ENCODE peak calls at places on chromosome 5, in four cellular contexts. One of them, this sample, is unnamed. For H3K4me1, H3K27me3 and H3K36me3, the result is how much of the 10 kb centered on the place peaks cover.

GRCh38 chr5:14100281-14100680 is 42.9 kb upstream of the TRIO start:
- DNase-seq in GM12878: no peak
- DNase-seq in cardiac muscle cell: no peak
- DNase-seq in lower lobe of right lung: no peak
- DNase-seq in this sample: no peak

GRCh38 chr5:94102849-94103248 is 361.4 kb upstream of the POU5F2 start:
- DNase-seq in GM12878: no peak
- DNase-seq in cardiac muscle cell: no peak
- DNase-seq in lower lobe of right lung: no peak
- DNase-seq in this sample: no peak

GRCh38 chr5:145176041-145176440 is 659.1 kb downstream of the PRELID2 start:
- DNase-seq in GM12878: no peak
- DNase-seq in cardiac muscle cell: no peak
- DNase-seq in lower lobe of right lung: no peak
- DNase-seq in this sample: no peak

GRCh38 chr5:97494465-97494864 is 311.4 kb upstream of the RIOK2 start:
- DNase-seq in GM12878: no peak
- DNase-seq in cardiac muscle cell: no peak
- DNase-seq in lower lobe of right lung: no peak
- DNase-seq in this sample: no peak

GRCh38 chr5:23332650-23333251 is 174.7 kb upstream of the PRDM9 start:
- DNase-seq in GM12878: no peak
- DNase-seq in cardiac muscle cell: peak
- DNase-seq in lower lobe of right lung: no peak
- DNase-seq in this sample: no peak

GRCh38 chr5:123599171-123599570 is 87.2 kb downstream of the CSNK1G3 start:
- DNase-seq in GM12878: no peak
- DNase-seq in cardiac muscle cell: peak
- DNase-seq in lower lobe of right lung: no peak
- DNase-seq in this sample: no peak

GRCh38 chr5:95285406-95285761 is 490 bp upstream of the MCTP1 start:
- DNase-seq in GM12878: no peak
- DNase-seq in cardiac muscle cell: no peak
- DNase-seq in lower lobe of right lung: no peak
- DNase-seq in this sample: no peak

GRCh38 chr5:36648426-36648825 is 42.0 kb downstream of the SLC1A3 start:
- DNase-seq in GM12878: no peak
- DNase-seq in cardiac muscle cell: no peak
- DNase-seq in lower lobe of right lung: no peak
- DNase-seq in this sample: no peak

GRCh38 chr5:95533106-95533505 is 21.7 kb downstream of the SKIC3 start:
- DNase-seq in GM12878: no peak
- DNase-seq in cardiac muscle cell: no peak
- DNase-seq in lower lobe of right lung: no peak
- DNase-seq in this sample: no peak

GRCh38 chr5:93956006-93956405 is 214.6 kb upstream of the POU5F2 start:
- DNase-seq in GM12878: no peak
- DNase-seq in cardiac muscle cell: no peak
- DNase-seq in lower lobe of right lung: no peak
- DNase-seq in this sample: no peak

GRCh38 chr5:62632181-62632580 is 53.6 kb downstream of the LRRC70 start:
- DNase-seq in GM12878: no peak
- DNase-seq in cardiac muscle cell: peak
- DNase-seq in lower lobe of right lung: no peak
- DNase-seq in this sample: no peak

GRCh38 chr5:143636951-143637528 is 174.9 kb upstream of the HMHB1 start:
- DNase-seq in GM12878: no peak
- DNase-seq in cardiac muscle cell: peak
- DNase-seq in lower lobe of right lung: no peak
- DNase-seq in this sample: no peak

GRCh38 chr5:104375345-104375744 is 812.8 kb upstream of the NUDT12 start:
- DNase-seq in GM12878: no peak
- DNase-seq in cardiac muscle cell: no peak
- DNase-seq in lower lobe of right lung: no peak
- DNase-seq in this sample: no peak

GRCh38 chr5:93422652-93423332 is 158.2 kb downstream of the NR2F1-AS1 start:
- DNase-seq in GM12878: no peak
- DNase-seq in cardiac muscle cell: no peak
- DNase-seq in lower lobe of right lung: no peak
- DNase-seq in this sample: no peak

GRCh38 chr5:27784317-27784716 is 745.9 kb upstream of the CDH9 start:
- DNase-seq in GM12878: no peak
- DNase-seq in cardiac muscle cell: no peak
- DNase-seq in lower lobe of right lung: no peak
- DNase-seq in this sample: no peak

GRCh38 chr5:113488645-113489184 is 462 bp upstream of the MCC start:
- DNase-seq in GM12878: no peak
- DNase-seq in cardiac muscle cell: no peak
- DNase-seq in lower lobe of right lung: no peak
- DNase-seq in this sample: no peak

GRCh38 chr5:96709152-96709821 is 47.1 kb downstream of the CAST start:
- DNase-seq in GM12878: no peak
- DNase-seq in cardiac muscle cell: peak
- DNase-seq in lower lobe of right lung: no peak
- DNase-seq in this sample: no peak

DNA sequence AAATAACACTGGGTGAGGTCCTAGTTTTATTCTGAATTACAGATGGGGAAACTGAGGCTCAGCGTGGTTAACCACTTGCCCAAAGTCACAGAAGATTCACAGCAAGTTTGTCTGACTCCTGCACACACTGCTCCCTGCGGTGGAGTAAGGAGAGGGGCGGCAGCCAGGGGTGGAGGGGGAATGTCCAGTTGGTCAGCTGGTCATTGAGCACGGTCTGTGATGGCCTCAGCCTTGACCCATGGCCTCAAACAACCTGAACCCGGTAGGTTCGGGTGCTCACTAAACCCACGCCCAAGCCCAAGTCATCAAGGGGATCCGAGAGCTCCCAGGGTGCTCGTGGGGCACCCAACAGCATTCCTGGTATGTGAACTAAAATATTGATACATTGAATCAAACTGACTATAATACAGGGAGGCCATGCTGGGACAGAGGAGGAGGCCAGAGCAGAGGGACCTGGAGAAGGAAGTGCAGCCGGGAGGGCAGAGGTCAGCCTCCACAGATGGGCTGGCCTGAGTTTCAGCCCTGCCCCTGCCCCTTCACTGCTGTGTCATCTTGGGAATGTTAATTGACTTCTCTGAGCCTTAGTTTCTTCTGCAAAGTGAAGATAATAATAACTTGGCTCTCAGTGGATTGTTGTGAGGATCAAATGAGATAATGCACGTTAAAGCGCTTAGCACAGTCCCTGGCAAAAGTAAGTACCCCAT is 3.6 kb upstream of the IL17B start:
- DNase-seq in GM12878: no peak
- DNase-seq in cardiac muscle cell: no peak
- DNase-seq in lower lobe of right lung: no peak
- DNase-seq in this sample: no peak
- H3K4me1 ChIP-seq in GM12878: under half
- H3K4me1 ChIP-seq in cardiac muscle cell: half or more
- H3K4me1 ChIP-seq in lower lobe of right lung: half or more
- H3K4me1 ChIP-seq in this sample: under half

GRCh38 chr5:7468742-7469141 is 72.8 kb downstream of the ADCY2 start:
- DNase-seq in GM12878: no peak
- DNase-seq in cardiac muscle cell: no peak
- DNase-seq in lower lobe of right lung: no peak
- DNase-seq in this sample: no peak
- H3K27me3 ChIP-seq in GM12878: under half
- H3K27me3 ChIP-seq in cardiac muscle cell: under half
- H3K27me3 ChIP-seq in lower lobe of right lung: under half
- H3K27me3 ChIP-seq in this sample: under half

DNA sequence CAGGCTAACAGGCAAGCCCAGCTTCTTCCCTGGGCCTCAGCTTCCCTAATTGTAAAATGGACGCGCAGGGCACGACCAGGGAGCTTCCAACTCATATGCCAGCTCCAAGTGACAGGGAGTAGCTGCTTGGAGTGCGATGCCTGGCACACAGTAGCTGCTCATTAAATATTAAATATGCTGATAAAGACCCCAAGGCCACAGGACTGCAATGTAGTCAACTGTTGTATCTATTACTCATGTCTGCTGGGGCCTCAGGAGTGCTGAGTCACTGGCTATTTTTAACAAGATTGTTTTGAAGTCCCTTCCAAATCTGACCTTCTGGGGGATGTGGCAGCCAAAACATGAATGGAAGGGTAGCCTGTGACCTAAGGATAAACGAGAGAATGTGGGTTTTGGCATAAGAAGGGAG is 17.7 kb downstream of the TNIP1 start:
- DNase-seq in GM12878: no peak
- DNase-seq in cardiac muscle cell: peak
- DNase-seq in lower lobe of right lung: no peak
- DNase-seq in this sample: peak
- H3K36me3 ChIP-seq in GM12878: half or more
- H3K36me3 ChIP-seq in cardiac muscle cell: under half
- H3K36me3 ChIP-seq in lower lobe of right lung: half or more
- H3K36me3 ChIP-seq in this sample: under half

GRCh38 chr5:55699041-55699688 is 13.0 kb downstream of the SLC38A9 start:
- DNase-seq in GM12878: no peak
- DNase-seq in cardiac muscle cell: no peak
- DNase-seq in lower lobe of right lung: no peak
- DNase-seq in this sample: no peak
- H3K4me1 ChIP-seq in GM12878: under half
- H3K4me1 ChIP-seq in cardiac muscle cell: under half
- H3K4me1 ChIP-seq in lower lobe of right lung: under half
- H3K4me1 ChIP-seq in this sample: under half

DNA sequence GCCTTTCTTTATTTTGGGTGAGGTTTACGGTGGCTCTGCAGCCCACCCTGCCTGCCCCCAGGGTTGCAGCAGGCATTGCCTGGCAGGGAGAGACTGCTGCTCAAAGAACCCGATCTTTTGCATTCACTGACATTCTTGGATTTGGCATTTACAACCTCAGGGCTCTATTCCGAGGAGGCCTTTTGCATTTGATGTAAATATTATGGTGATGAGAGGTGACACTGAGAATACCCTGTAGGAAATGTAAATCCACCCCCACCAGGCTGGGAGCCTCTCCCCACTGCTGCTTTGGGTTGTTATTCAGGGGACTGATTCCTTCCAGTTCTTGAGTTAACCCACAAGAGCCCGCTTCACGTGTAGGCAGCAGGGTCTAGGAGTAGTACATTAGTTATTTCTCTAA is 55.5 kb upstream of the ARAP3 start:
- DNase-seq in GM12878: no peak
- DNase-seq in cardiac muscle cell: no peak
- DNase-seq in lower lobe of right lung: no peak
- DNase-seq in this sample: no peak
- H3K27me3 ChIP-seq in GM12878: under half
- H3K27me3 ChIP-seq in cardiac muscle cell: under half
- H3K27me3 ChIP-seq in lower lobe of right lung: under half
- H3K27me3 ChIP-seq in this sample: under half

GRCh38 chr5:172055421-172055820 is 49.0 kb upstream of the FBXW11 start:
- DNase-seq in GM12878: no peak
- DNase-seq in cardiac muscle cell: no peak
- DNase-seq in lower lobe of right lung: no peak
- DNase-seq in this sample: no peak

GRCh38 chr5:172055996-172056395 is 49.6 kb upstream of the FBXW11 start:
- DNase-seq in GM12878: no peak
- DNase-seq in cardiac muscle cell: no peak
- DNase-seq in lower lobe of right lung: no peak
- DNase-seq in this sample: no peak

GRCh38 chr5:172054611-172055153 is 48.2 kb upstream of the FBXW11 start:
- DNase-seq in GM12878: no peak
- DNase-seq in cardiac muscle cell: no peak
- DNase-seq in lower lobe of right lung: no peak
- DNase-seq in this sample: no peak

GRCh38 chr5:172059661-172060100 is 53.2 kb upstream of the FBXW11 start:
- DNase-seq in GM12878: no peak
- DNase-seq in cardiac muscle cell: peak
- DNase-seq in lower lobe of right lung: no peak
- DNase-seq in this sample: no peak

GRCh38 chr5:172058088-172058487 is 51.6 kb upstream of the FBXW11 start:
- DNase-seq in GM12878: no peak
- DNase-seq in cardiac muscle cell: no peak
- DNase-seq in lower lobe of right lung: no peak
- DNase-seq in this sample: no peak
- H3K36me3 ChIP-seq in GM12878: under half
- H3K36me3 ChIP-seq in cardiac muscle cell: under half
- H3K36me3 ChIP-seq in lower lobe of right lung: half or more
- H3K36me3 ChIP-seq in this sample: under half

DNA sequence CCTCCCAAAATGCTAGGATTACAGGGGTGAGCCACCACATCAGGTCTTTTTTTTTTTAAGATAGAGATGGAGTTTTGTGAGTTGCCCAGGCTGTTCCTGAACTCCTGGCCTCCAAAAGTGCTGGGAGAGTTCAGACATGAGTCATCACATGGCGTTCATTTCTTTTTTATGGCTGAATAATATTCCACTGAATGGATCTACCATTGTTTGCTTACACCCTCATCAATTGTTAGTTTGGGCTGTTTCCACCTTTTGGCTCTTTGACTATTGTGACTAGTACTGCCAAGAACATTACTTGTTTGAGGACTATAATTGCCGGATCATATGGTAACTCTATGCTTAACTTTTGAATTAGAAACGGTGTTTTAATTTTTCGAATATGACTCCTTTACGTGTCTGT is 787 bp upstream of the N4BP3 start:
- DNase-seq in GM12878: no peak
- DNase-seq in cardiac muscle cell: no peak
- DNase-seq in lower lobe of right lung: no peak
- DNase-seq in this sample: no peak
- H3K4me1 ChIP-seq in GM12878: under half
- H3K4me1 ChIP-seq in cardiac muscle cell: under half
- H3K4me1 ChIP-seq in lower lobe of right lung: under half
- H3K4me1 ChIP-seq in this sample: under half

DNA sequence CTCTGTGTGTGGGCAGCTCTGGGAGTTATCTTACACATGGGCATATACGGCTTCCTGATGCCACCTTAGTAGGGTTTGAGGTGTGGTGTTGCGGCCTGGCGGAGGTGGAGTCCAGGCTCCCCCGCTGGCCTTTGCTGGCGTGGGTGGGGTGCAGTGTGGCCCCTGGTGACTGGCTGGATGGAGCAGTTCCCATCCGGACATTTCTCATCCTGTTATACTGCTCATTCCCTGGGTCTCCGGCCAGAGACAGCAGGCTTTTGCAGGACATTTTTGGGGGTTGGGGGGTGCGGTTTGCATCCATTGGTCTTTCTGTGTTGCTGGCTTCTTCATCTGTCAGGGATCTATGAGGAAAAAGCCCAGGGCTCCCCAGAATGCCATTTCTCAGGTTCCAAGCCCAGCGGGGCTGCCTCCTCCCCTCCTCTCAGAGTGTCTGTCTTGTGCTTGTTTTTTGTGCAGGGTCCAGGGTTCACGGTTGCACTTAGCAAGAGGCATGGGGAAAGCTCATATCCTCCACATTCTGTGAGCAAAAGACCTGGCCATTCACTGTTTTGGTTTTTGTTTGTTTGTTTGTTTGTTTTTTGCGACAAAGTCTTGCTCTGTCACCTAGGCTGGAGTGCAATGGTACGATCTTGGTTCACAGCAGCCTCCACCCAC is 22.3 kb downstream of the NDUFS6 start:
- DNase-seq in GM12878: no peak
- DNase-seq in cardiac muscle cell: no peak
- DNase-seq in lower lobe of right lung: no peak
- DNase-seq in this sample: no peak
- H3K27me3 ChIP-seq in GM12878: under half
- H3K27me3 ChIP-seq in cardiac muscle cell: under half
- H3K27me3 ChIP-seq in lower lobe of right lung: under half
- H3K27me3 ChIP-seq in this sample: under half